ENCODE peak calls at places on chromosome 5, in four cellular contexts. K, I, W and D are unnamed samples.

GRCh38 chr5:102670224-102670836 is 84.8 kb upstream of the PAM start:
- DNase-seq in K (peak; percentile 2), I (no peak), W (peak; percentile 13), D (peak; percentile 14)

GRCh38 chr5:119190470-119190869 is 119.6 kb downstream of the DMXL1 start:
- DNase-seq in K (no peak), I (no peak), W (no peak), D (no peak)

GRCh38 chr5:1564824-1565736 is 41.3 kb upstream of the LPCAT1 start:
- DNase-seq in K (no peak), I (no peak), W (no peak), D (no peak)

GRCh38 chr5:18533137-18533536 is 898.9 kb downstream of the TAF11L14 start:
- DNase-seq in K (no peak), I (no peak), W (no peak), D (no peak)

GRCh38 chr5:10046681-10047080 is 203.0 kb downstream of the ATPSCKMT start:
- DNase-seq in K (no peak), I (no peak), W (peak; percentile 5), D (no peak)

GRCh38 chr5:18394154-18394804 is 760.0 kb downstream of the TAF11L14 start:
- DNase-seq in K (peak; percentile 18), I (no peak), W (peak; percentile 57), D (peak; percentile 59)

GRCh38 chr5:61659221-61659696 is 327.2 kb downstream of the ZSWIM6 start:
- DNase-seq in K (no peak), I (no peak), W (peak; percentile 40), D (no peak)

GRCh38 chr5:9546973-9547947 is 1.4 kb upstream of the SEMA5A start:
- DNase-seq in K (no peak), I (no peak), W (peak; percentile 69), D (no peak)

GRCh38 chr5:54595724-54596123 is 78.2 kb downstream of the SNX18 start:
- DNase-seq in K (no peak), I (no peak), W (no peak), D (no peak)

GRCh38 chr5:149584106-149584505 is 2.8 kb downstream of the ARHGEF37 start:
- DNase-seq in K (no peak), I (no peak), W (no peak), D (no peak)

GRCh38 chr5:12865529-12865928 is 961.3 kb upstream of the CTNND2 start:
- DNase-seq in K (no peak), I (no peak), W (peak; percentile 7), D (no peak)

GRCh38 chr5:121189569-121190305 is 661.9 kb upstream of the FTMT start:
- DNase-seq in K (no peak), I (no peak), W (peak; percentile 75), D (no peak)

GRCh38 chr5:115838885-115839518 is 2.4 kb downstream of the ATG12 start:
- DNase-seq in K (no peak), I (peak; percentile 10), W (peak; percentile 49), D (peak; percentile 15)

GRCh38 chr5:9545959-9546851 is at the start of gene SEMA5A:
- DNase-seq in K (no peak), I (no peak), W (peak; percentile 59), D (no peak)

GRCh38 chr5:2017540-2018389 is 135.0 kb upstream of the IRX4 start:
- DNase-seq in K (no peak), I (peak; percentile 5), W (no peak), D (peak; percentile 32)

GRCh38 chr5:37926732-37927131 is 86.9 kb upstream of the GDNF start:
- DNase-seq in K (no peak), I (no peak), W (peak; percentile 9), D (no peak)

GRCh38 chr5:106587-106986 is 14.6 kb downstream of the PLEKHG4B start:
- DNase-seq in K (no peak), I (no peak), W (no peak), D (no peak)

GRCh38 chr5:6820851-6821479 is 107.7 kb downstream of the TENT4A start:
- DNase-seq in K (peak; percentile 57), I (peak; percentile 30), W (peak; percentile 1), D (peak; percentile 61)

GRCh38 chr5:129246088-129246487 is 151.5 kb downstream of the ISOC1 start:
- DNase-seq in K (no peak), I (no peak), W (peak; percentile 38), D (no peak)

GRCh38 chr5:97065475-97065874 is 76.9 kb downstream of the LIX1 start:
- DNase-seq in K (no peak), I (no peak), W (no peak), D (no peak)

GRCh38 chr5:33043598-33043997 is 332.5 kb downstream of the NPR3 start:
- DNase-seq in K (no peak), I (no peak), W (no peak), D (no peak)

GRCh38 chr5:58793888-58794287 is 211.0 kb downstream of the RAB3C start:
- DNase-seq in K (no peak), I (no peak), W (no peak), D (no peak)

GRCh38 chr5:14273207-14273767 is 130.1 kb downstream of the TRIO start:
- DNase-seq in K (no peak), I (no peak), W (no peak), D (no peak)

GRCh38 chr5:1315018-1315708 is 20.3 kb upstream of the TERT start:
- DNase-seq in K (no peak), I (no peak), W (no peak), D (no peak)

GRCh38 chr5:82975812-82976211 is 101.4 kb downstream of the TMEM167A start:
- DNase-seq in K (no peak), I (no peak), W (no peak), D (no peak)

GRCh38 chr5:107424461-107424860 is 246.3 kb downstream of the EFNA5 start:
- DNase-seq in K (no peak), I (no peak), W (peak; percentile 57), D (no peak)

GRCh38 chr5:59988396-59988795 is 94.9 kb upstream of the PDE4D start:
- DNase-seq in K (no peak), I (no peak), W (no peak), D (no peak)

GRCh38 chr5:73374520-73375235 is 73.9 kb downstream of the FOXD1 start:
- DNase-seq in K (no peak), I (no peak), W (peak; percentile 84), D (no peak)

GRCh38 chr5:169103586-169104174 is 197.3 kb downstream of the SLIT3 start:
- DNase-seq in K (no peak), I (no peak), W (no peak), D (no peak)

GRCh38 chr5:23631283-23632045 is 124.1 kb downstream of the PRDM9 start:
- DNase-seq in K (no peak), I (no peak), W (no peak), D (no peak)